ENCODE peak calls at places on chromosome 2, in nine cellular contexts. E is endothelial cell of umbilical vein; S is stimulated activated naive CD4-positive, alpha-beta T cell; L is Caco-2; F is sciatic nerve; C is GM12865; R is GDM1; W is MM.1S; Q is KBM-7. J is an unnamed sample.

GRCh38 chr2:138877421-138877820 is 97.2 kb upstream of the NXPH2 start:
- DNase-seq in E (no peak), S (no peak), L (no peak), F (no peak), C (no peak), R (no peak), W (no peak), Q (no peak), J (no peak)

GRCh38 chr2:120902532-120903088 is 166.9 kb downstream of the GLI2 start:
- DNase-seq in E (no peak), S (no peak), L (no peak), F (no peak), C (no peak), R (no peak), W (no peak), Q (no peak), J (no peak)

GRCh38 chr2:156481295-156481694 is 45.1 kb downstream of the GPD2 start:
- DNase-seq in E (no peak), S (no peak), L (no peak), F (no peak), C (no peak), R (no peak), W (no peak), Q (no peak), J (no peak)

GRCh38 chr2:240463274-240463865 is 27.9 kb downstream of the GPC1 start:
- DNase-seq in E (no peak), S (no peak), L (no peak), F (peak), C (no peak), R (no peak), W (no peak), Q (no peak), J (peak)

GRCh38 chr2:120476141-120476540 is 130.2 kb downstream of the INHBB start:
- DNase-seq in E (no peak), S (no peak), L (no peak), F (no peak), C (no peak), R (no peak), W (no peak), Q (no peak), J (no peak)

GRCh38 chr2:66481100-66481549 is 46.2 kb downstream of the MEIS1 start:
- DNase-seq in E (peak), S (no peak), L (no peak), F (no peak), C (no peak), R (peak), W (no peak), Q (peak), J (no peak)

GRCh38 chr2:166375205-166375735 is 474 bp downstream of the SCN9A start:
- DNase-seq in E (peak), S (peak), L (no peak), F (no peak), C (peak), R (no peak), W (peak), Q (peak), J (no peak)

GRCh38 chr2:173077506-173078177 is 2.0 kb downstream of the MAP3K20 start:
- DNase-seq in E (peak), S (no peak), L (no peak), F (no peak), C (no peak), R (no peak), W (no peak), Q (no peak), J (no peak)

GRCh38 chr2:84882775-84883550 is 2.1 kb upstream of the TRABD2A start:
- DNase-seq in E (no peak), S (no peak), L (no peak), F (no peak), C (no peak), R (no peak), W (no peak), Q (no peak), J (no peak)